ENCODE peak calls at places on chromosomes 2 and 18, in seven cellular contexts. Z is cardiac muscle cell; S is tibial artery; D is OCI-LY7; A is CD8-positive, alpha-beta memory T cell; J is PC-9; X is esophagus squamous epithelium. G is an unnamed sample.

GRCh38 chr18:44887227-44887631 is 206.5 kb downstream of the SETBP1 start:
- DNase-seq in Z (peak; percentile 67), S (no peak), D (no peak), A (no peak), J (peak; percentile 7), X (no peak), G (no peak)

GRCh38 chr2:1736997-1737480 is 7.3 kb downstream of the PXDN start:
- DNase-seq in Z (peak; percentile 70), S (no peak), D (no peak), A (no peak), J (no peak), X (no peak), G (no peak)

GRCh38 chr2:214104219-214104618 is 306.6 kb upstream of the VWC2L start:
- DNase-seq in Z (no peak), S (no peak), D (no peak), A (no peak), J (no peak), X (no peak), G (no peak)

GRCh38 chr2:7348761-7349160 is 431.5 kb downstream of the RNF144A start:
- DNase-seq in Z (no peak), S (no peak), D (no peak), A (no peak), J (no peak), X (no peak), G (no peak)

GRCh38 chr2:9774266-9774665 is 69.0 kb upstream of the TAF1B start:
- DNase-seq in Z (peak; percentile 38), S (peak; percentile 61), D (no peak), A (no peak), J (no peak), X (no peak), G (no peak)

GRCh38 chr18:36341944-36342343 is 44.4 kb downstream of the FHOD3 start:
- DNase-seq in Z (no peak), S (no peak), D (no peak), A (no peak), J (no peak), X (no peak), G (no peak)

GRCh38 chr2:210938228-210938627 is 381.8 kb downstream of the CPS1 start:
- DNase-seq in Z (no peak), S (no peak), D (no peak), A (no peak), J (no peak), X (no peak), G (no peak)

GRCh38 chr2:63865159-63865799 is 23.6 kb downstream of the UGP2 start:
- DNase-seq in Z (peak; percentile 23), S (no peak), D (no peak), A (no peak), J (no peak), X (no peak), G (no peak)

GRCh38 chr2:208392300-208392699 is 14.3 kb upstream of the PTH2R start:
- DNase-seq in Z (no peak), S (no peak), D (no peak), A (no peak), J (no peak), X (no peak), G (no peak)

GRCh38 chr2:186339716-186340115 is 146.3 kb upstream of the ZC3H15 start:
- DNase-seq in Z (no peak), S (no peak), D (no peak), A (no peak), J (no peak), X (no peak), G (no peak)

GRCh38 chr2:164515030-164515429 is 106.3 kb downstream of the GRB14 start:
- DNase-seq in Z (no peak), S (no peak), D (no peak), A (no peak), J (no peak), X (no peak), G (no peak)
- H3K9me3 ChIP-seq in Z (no peaks in the 10 kb centered on the region), S (no peaks in the 10 kb centered on the region), D (no peaks in the 10 kb centered on the region), A (no peaks in the 10 kb centered on the region), J (peaks cover 3% of the 10 kb centered on the region), X (peaks cover 8% of the 10 kb centered on the region), G (no peaks in the 10 kb centered on the region)

GRCh38 chr2:200311139-200311538 is 4.6 kb downstream of the SPATS2L start:
- DNase-seq in Z (no peak), S (no peak), D (no peak), A (no peak), J (no peak), X (no peak), G (no peak)

GRCh38 chr2:200310545-200310971 is 4.1 kb downstream of the SPATS2L start:
- DNase-seq in Z (peak; percentile 42), S (no peak), D (no peak), A (no peak), J (no peak), X (no peak), G (no peak)

GRCh38 chr2:200308421-200309295 is 2.2 kb downstream of the SPATS2L start:
- DNase-seq in Z (peak; percentile 53), S (no peak), D (peak; percentile 7), A (no peak), J (no peak), X (no peak), G (no peak)

GRCh38 chr2:200308001-200308400 is 1.5 kb downstream of the SPATS2L start:
- DNase-seq in Z (peak; percentile 54), S (no peak), D (no peak), A (no peak), J (no peak), X (no peak), G (no peak)

DNA sequence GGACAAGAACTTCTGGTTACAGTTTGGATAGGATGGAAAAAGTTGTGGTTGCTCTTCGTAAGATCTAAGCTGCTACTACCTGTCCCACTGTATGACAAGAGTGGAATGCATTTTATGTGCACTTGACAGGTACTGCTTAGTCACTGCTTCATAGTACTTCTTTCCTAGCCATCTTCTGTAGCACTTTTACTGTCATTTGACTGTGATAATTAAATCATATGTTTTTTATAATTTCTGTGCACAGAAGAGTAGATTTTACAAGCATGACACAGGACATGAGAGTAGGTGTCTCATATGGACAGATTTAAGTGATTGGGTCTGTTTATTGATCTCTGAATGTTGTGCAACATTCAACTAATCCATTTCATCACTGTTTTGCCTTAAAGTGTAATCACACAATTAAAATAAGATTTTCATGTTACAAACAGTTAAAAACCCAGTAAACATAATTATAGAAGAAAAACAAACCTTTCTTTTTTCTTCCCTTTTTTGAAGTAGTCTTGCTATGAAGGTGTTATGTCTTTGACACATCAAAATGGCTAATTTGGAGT is 2.9 kb downstream of the SPATS2L start:
- DNase-seq in Z (no peak), S (no peak), D (no peak), A (no peak), J (no peak), X (no peak), G (no peak)
- H3K27ac ChIP-seq in Z (no peak overlapping the region), S (no peak overlapping the region), D (no peak overlapping the region), A (no peak overlapping the region), J (peak overlapping the region; percentile 84), X (peak overlapping the region; percentile 92), G (no peak overlapping the region)

DNA sequence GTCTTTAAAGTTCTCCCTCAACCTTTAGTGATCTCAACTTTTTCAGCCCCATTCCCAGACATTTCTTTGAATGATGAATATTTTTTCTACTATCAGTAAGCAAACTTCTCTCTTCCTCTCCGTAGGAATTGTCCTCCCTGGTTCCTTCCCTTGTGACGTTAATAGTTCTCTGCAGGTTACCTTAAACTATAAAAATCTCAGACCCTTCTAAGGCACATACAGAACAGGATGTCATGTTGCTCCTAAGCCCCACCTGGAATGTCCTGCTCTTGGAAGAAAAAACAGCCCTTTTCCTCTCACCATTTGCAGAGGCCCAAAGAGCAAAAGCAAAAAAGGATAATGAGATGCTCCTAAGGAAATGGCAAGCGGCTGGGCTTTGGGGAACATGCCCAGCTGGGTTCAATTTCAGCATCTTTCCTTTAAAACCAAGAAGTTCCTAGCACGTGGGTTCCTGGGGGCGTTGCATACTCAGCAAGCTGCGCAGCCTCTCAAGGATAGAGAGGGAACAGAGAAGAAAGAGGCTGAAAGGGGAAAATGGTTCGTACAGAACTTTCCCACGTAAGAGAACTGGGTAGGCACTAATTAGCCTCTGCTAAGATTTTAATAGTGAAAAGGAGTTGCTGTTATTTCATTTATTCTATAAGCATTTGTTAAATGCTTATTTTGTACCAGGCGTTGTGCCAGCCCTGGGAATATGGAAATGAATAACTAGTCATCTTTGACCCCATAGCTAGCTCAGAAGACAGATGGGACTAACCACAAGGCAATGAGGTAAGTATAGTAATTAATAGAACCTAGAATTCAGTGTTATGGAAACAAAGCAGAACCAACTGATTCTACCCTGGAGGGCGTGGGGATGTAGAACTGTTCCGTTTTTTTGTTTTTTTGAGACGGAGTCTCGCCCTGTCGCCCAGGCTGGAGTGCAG is 71.0 kb upstream of the RASGRP3 start:
- DNase-seq in Z (no peak), S (no peak), D (no peak), A (no peak), J (no peak), X (no peak), G (no peak)
- H3K9me3 ChIP-seq in Z (no peaks in the 10 kb centered on the region), S (no peaks in the 10 kb centered on the region), D (peaks cover 5% of the 10 kb centered on the region), A (no peaks in the 10 kb centered on the region), J (peaks cover 7% of the 10 kb centered on the region), X (peaks cover 8% of the 10 kb centered on the region), G (no peaks in the 10 kb centered on the region)

GRCh38 chr2:157441072-157441454 is 2.8 kb downstream of the CYTIP start:
- DNase-seq in Z (peak; percentile 80), S (no peak), D (peak; percentile 66), A (peak; percentile 68), J (no peak), X (no peak), G (no peak)

GRCh38 chr2:157440404-157441071 is 3.4 kb downstream of the CYTIP start:
- DNase-seq in Z (no peak), S (no peak), D (no peak), A (no peak), J (no peak), X (no peak), G (no peak)

GRCh38 chr2:157443090-157443489 is 799 bp downstream of the CYTIP start:
- DNase-seq in Z (no peak), S (no peak), D (peak; percentile 51), A (no peak), J (no peak), X (no peak), G (no peak)

GRCh38 chr2:157442636-157443035 is 1.3 kb downstream of the CYTIP start:
- DNase-seq in Z (no peak), S (no peak), D (peak; percentile 33), A (no peak), J (no peak), X (no peak), G (no peak)

GRCh38 chr2:157442136-157442535 is 1.8 kb downstream of the CYTIP start:
- DNase-seq in Z (no peak), S (no peak), D (peak; percentile 47), A (no peak), J (no peak), X (no peak), G (no peak)
- H3K27ac ChIP-seq in Z (no peak overlapping the region), S (no peak overlapping the region), D (peak overlapping the region; percentile 87), A (peak overlapping the region; percentile 84), J (no peak overlapping the region), X (peak overlapping the region; percentile 67), G (peak overlapping the region; percentile 97)

DNA sequence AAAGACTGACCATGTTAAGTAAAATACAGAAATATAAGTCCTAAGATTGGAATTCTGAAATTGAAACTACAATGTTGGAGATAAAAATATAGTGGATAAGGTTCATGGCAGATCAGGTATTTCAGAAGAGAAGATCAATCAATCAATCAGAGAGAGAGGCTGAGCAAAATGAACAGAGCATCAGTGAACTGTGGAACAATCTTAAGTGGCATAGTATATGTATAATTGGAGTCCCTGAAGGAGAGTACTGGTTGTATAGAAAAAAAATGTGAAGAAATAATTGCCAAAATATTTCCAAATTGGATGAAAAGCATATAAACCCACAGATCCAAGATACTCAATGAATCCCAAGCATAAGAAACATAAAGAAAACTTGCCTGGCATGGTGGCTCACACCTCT is 35.0 kb downstream of the ASB18 start:
- DNase-seq in Z (no peak), S (no peak), D (no peak), A (no peak), J (no peak), X (no peak), G (no peak)
- H3K9me3 ChIP-seq in Z (no peaks in the 10 kb centered on the region), S (peaks cover 29% of the 10 kb centered on the region), D (no peaks in the 10 kb centered on the region), A (no peaks in the 10 kb centered on the region), J (peaks cover 5% of the 10 kb centered on the region), X (peaks cover 47% of the 10 kb centered on the region), G (peaks cover 12% of the 10 kb centered on the region)

G was measured in CD4-positive, alpha-beta T cell.